ENCODE peak calls at places on chromosomes 2 and 18, in six cellular contexts. D is H9, S is cardiac muscle cell, Z is HCT116, P is heart right ventricle, V is esophagus squamous epithelium. O is an unnamed sample.

GRCh38 chr2:158845444-158845843 is 50.3 kb downstream of the DAPL1 start:
- DNase-seq in S (no peak), P (no peak), Z (no peak), D (no peak), V (no peak), O (no peak)

GRCh38 chr2:68764781-68765385 is 30.3 kb downstream of the ARHGAP25 start:
- DNase-seq in Z (no peak), P (no peak), V (no peak), D (no peak), S (peak; percentile 86), O (no peak)

GRCh38 chr2:104597942-104598341 is 256.0 kb upstream of the POU3F3 start:
- DNase-seq in S (no peak), P (no peak), V (no peak), D (no peak), Z (no peak), O (no peak)

GRCh38 chr2:238635637-238636036 is 208.9 kb downstream of the ASB1 start:
- DNase-seq in P (no peak), V (no peak), D (no peak), S (no peak), Z (no peak), O (peak; percentile 76)

GRCh38 chr2:60505861-60506260 is 47.6 kb downstream of the BCL11A start:
- DNase-seq in S (no peak), Z (no peak), D (no peak), P (no peak), V (no peak), O (no peak)

GRCh38 chr2:158495175-158495574 is 38.4 kb downstream of the PKP4 start:
- DNase-seq in P (no peak), Z (no peak), V (no peak), D (no peak), S (peak; percentile 46), O (no peak)

GRCh38 chr2:127423476-127423840 is 5.2 kb downstream of the PROC start:
- DNase-seq in P (no peak), S (no peak), Z (no peak), V (no peak), D (no peak), O (no peak)

GRCh38 chr18:78638889-78639596 is 340.6 kb upstream of the SALL3 start:
- DNase-seq in P (no peak), Z (no peak), S (no peak), V (no peak), D (no peak), O (no peak)

GRCh38 chr2:28621172-28622100 is 125.6 kb downstream of the PLB1 start:
- DNase-seq in V (peak; percentile 25), P (peak; percentile 84), D (peak; percentile 75), S (peak; percentile 97), Z (peak; percentile 58), O (peak; percentile 96)

GRCh38 chr2:217835931-217836881 is 166.6 kb downstream of the TNS1 start:
- DNase-seq in S (peak; percentile 98), D (peak; percentile 50), V (no peak), Z (no peak), P (peak; percentile 90), O (peak; percentile 95)

GRCh38 chr2:69933254-69933828 is 18.4 kb downstream of the MXD1 start:
- DNase-seq in Z (no peak), P (no peak), D (no peak), S (no peak), V (no peak), O (no peak)

GRCh38 chr2:170301606-170302005 is 123.7 kb downstream of the MYO3B start:
- DNase-seq in V (no peak), S (no peak), P (no peak), Z (no peak), D (no peak), O (no peak)

GRCh38 chr2:158391876-158392275 is 64.7 kb downstream of the CCDC148 start:
- DNase-seq in S (no peak), P (no peak), D (no peak), V (no peak), Z (peak; percentile 6), O (no peak)

GRCh38 chr2:144516417-144516980 is 3.4 kb downstream of the ZEB2 start:
- DNase-seq in V (no peak), D (no peak), P (no peak), Z (no peak), S (no peak), O (no peak)

GRCh38 chr2:127640082-127641072 is 5.6 kb upstream of the GPR17 start:
- DNase-seq in S (no peak), P (no peak), D (peak; percentile 74), Z (no peak), V (no peak), O (no peak)

GRCh38 chr2:235768606-235769005 is 274.8 kb downstream of the AGAP1 start:
- DNase-seq in V (no peak), P (no peak), Z (no peak), D (no peak), S (no peak), O (peak; percentile 56)

GRCh38 chr2:222318026-222318711 is 19.4 kb upstream of the PAX3 start:
- DNase-seq in V (no peak), P (peak; percentile 41), D (peak; percentile 85), Z (peak; percentile 35), S (peak; percentile 83), O (no peak)

GRCh38 chr18:70301667-70302066 is 12.8 kb downstream of the SOCS6 start:
- DNase-seq in P (no peak), S (no peak), D (no peak), V (no peak), Z (no peak), O (no peak)

GRCh38 chr2:12514631-12515437 is 201.9 kb upstream of the TRIB2 start:
- DNase-seq in D (no peak), Z (no peak), P (no peak), V (no peak), S (no peak), O (no peak)

GRCh38 chr2:239787651-239788050 is 237.5 kb downstream of the NDUFA10 start:
- DNase-seq in P (no peak), V (no peak), D (peak; percentile 10), Z (no peak), S (no peak), O (no peak)

GRCh38 chr18:31685097-31686082 is 1.0 kb upstream of the B4GALT6 start:
- DNase-seq in D (peak; percentile 86), V (no peak), S (peak; percentile 88), P (peak; percentile 62), Z (peak; percentile 44), O (peak; percentile 72)

GRCh38 chr18:21303445-21303844 is 61.4 kb downstream of the GREB1L start:
- DNase-seq in Z (peak; percentile 29), P (no peak), D (no peak), S (no peak), V (no peak), O (no peak)

GRCh38 chr18:21303913-21304312 is 61.9 kb downstream of the GREB1L start:
- DNase-seq in V (no peak), P (no peak), D (no peak), S (no peak), Z (peak; percentile 72), O (no peak)

GRCh38 chr18:21306368-21306767 is 64.3 kb downstream of the GREB1L start:
- DNase-seq in P (no peak), D (no peak), V (no peak), Z (no peak), S (no peak), O (no peak)

GRCh38 chr18:21307578-21307977 is 65.5 kb downstream of the GREB1L start:
- DNase-seq in Z (no peak), V (no peak), D (no peak), S (no peak), P (no peak), O (no peak)

DNA sequence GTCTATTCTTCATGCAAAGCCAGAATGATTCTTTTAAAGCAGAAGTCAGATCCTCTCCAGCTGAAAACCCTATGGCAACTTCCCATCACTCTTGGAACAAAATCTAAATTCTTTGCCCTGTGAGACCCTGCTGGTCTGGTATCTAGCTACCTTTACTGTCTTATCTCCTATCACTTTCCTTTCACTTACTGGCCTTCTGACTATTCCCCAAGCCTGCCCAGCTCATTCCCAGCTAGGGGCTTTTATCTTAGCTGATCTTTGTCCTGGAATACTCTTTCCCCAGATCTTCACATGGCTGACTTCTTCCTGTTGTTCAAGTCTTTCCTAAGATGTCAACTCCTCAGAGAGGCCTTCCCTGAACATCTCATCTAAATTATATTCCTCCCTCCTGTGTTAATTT is 63.6 kb downstream of the GREB1L start:
- DNase-seq in S (no peak), Z (no peak), V (no peak), P (no peak), D (no peak), O (no peak)
- H3K4me1 ChIP-seq in S (no peaks in the 10 kb centered on the region), Z (peaks cover 70% of the 10 kb centered on the region), V (no peaks in the 10 kb centered on the region), P (peaks cover 3% of the 10 kb centered on the region), D (no peaks in the 10 kb centered on the region), O (peaks cover 6% of the 10 kb centered on the region)

GRCh38 chr2:143158500-143159262 is 29.5 kb downstream of the ARHGAP15 start:
- DNase-seq in V (no peak), P (no peak), D (no peak), Z (no peak), S (no peak), O (no peak)

GRCh38 chr2:143162997-143163396 is 33.8 kb downstream of the ARHGAP15 start:
- DNase-seq in P (no peak), D (no peak), Z (no peak), S (no peak), V (no peak), O (no peak)

GRCh38 chr2:143161982-143162837 is 33.0 kb downstream of the ARHGAP15 start:
- DNase-seq in Z (peak; percentile 56), S (peak; percentile 60), P (peak; percentile 6), V (no peak), D (peak; percentile 55), O (no peak)

GRCh38 chr2:143163499-143163898 is 34.3 kb downstream of the ARHGAP15 start:
- DNase-seq in S (no peak), D (no peak), P (no peak), Z (no peak), V (no peak), O (no peak)

GRCh38 chr2:143160732-143161707 is 31.8 kb downstream of the ARHGAP15 start:
- DNase-seq in Z (no peak), S (no peak), D (no peak), V (no peak), P (no peak), O (no peak)
- H3K4me1 ChIP-seq in Z (no peaks in the 10 kb centered on the region), S (no peaks in the 10 kb centered on the region), D (no peaks in the 10 kb centered on the region), V (no peaks in the 10 kb centered on the region), P (no peaks in the 10 kb centered on the region), O (no peaks in the 10 kb centered on the region)

GRCh38 chr18:79982736-79983135 is 5.6 kb downstream of the TXNL4A start:
- DNase-seq in V (no peak), P (no peak), S (peak; percentile 47), Z (no peak), D (no peak), O (no peak)

GRCh38 chr18:79985172-79985571 is 3.2 kb downstream of the TXNL4A start:
- DNase-seq in V (no peak), Z (no peak), P (no peak), S (no peak), D (no peak), O (no peak)

GRCh38 chr18:79986726-79987125 is 1.6 kb downstream of the TXNL4A start:
- DNase-seq in P (no peak), S (no peak), V (no peak), Z (no peak), D (no peak), O (no peak)

GRCh38 chr18:79983253-79983652 is 5.1 kb downstream of the TXNL4A start:
- DNase-seq in P (no peak), Z (no peak), D (no peak), S (no peak), V (no peak), O (no peak)

GRCh38 chr18:79983793-79984192 is 4.6 kb downstream of the TXNL4A start:
- DNase-seq in D (no peak), P (no peak), S (no peak), V (no peak), Z (no peak), O (no peak)
- H3K4me1 ChIP-seq in D (no peaks in the 10 kb centered on the region), P (peaks cover 46% of the 10 kb centered on the region), S (peaks cover 6% of the 10 kb centered on the region), V (peaks cover 9% of the 10 kb centered on the region), Z (peaks cover 29% of the 10 kb centered on the region), O (peaks cover 22% of the 10 kb centered on the region)

GRCh38 chr18:55544028-55544427 is 44.0 kb downstream of the TCF4 start:
- DNase-seq in P (no peak), Z (no peak), D (no peak), S (no peak), V (no peak), O (no peak)
- H3K4me1 ChIP-seq in P (peaks cover 23% of the 10 kb centered on the region), Z (no peaks in the 10 kb centered on the region), D (peaks cover 6% of the 10 kb centered on the region), S (peaks cover 18% of the 10 kb centered on the region), V (no peaks in the 10 kb centered on the region), O (no peaks in the 10 kb centered on the region)

O was measured in sigmoid colon.